ENCODE peak calls at places on chromosomes 11 and 22, in eight cellular contexts. Z, L, A, E, K, R, U and Y are unnamed samples.

GRCh38 chr11:133081020-133081419 is 451.3 kb downstream of the OPCML start:
- DNase-seq in R (no peak), K (no peak), A (no peak), L (no peak), E (no peak), Z (no peak), U (no peak), Y (no peak)

GRCh38 chr22:37162221-37163095 is 12.7 kb upstream of the IL2RB start:
- DNase-seq in K (no peak), E (no peak), L (peak), U (no peak), A (no peak), Z (no peak), R (no peak), Y (peak)

GRCh38 chr11:10930224-10930960 is 72.5 kb upstream of the ZBED5 start:
- DNase-seq in L (peak), Z (no peak), R (no peak), U (no peak), K (peak), E (no peak), A (peak), Y (no peak)

GRCh38 chr11:114348200-114349191 is 51.8 kb downstream of the C11orf71 start:
- DNase-seq in R (no peak), L (peak), E (peak), Z (peak), K (peak), A (peak), U (no peak), Y (no peak)

GRCh38 chr11:86627776-86628455 is 44.5 kb downstream of the ME3 start:
- DNase-seq in Z (no peak), E (no peak), R (no peak), L (no peak), A (no peak), K (no peak), U (no peak), Y (no peak)

GRCh38 chr11:16773981-16774710 is 35.7 kb downstream of the C11orf58 start:
- DNase-seq in R (no peak), L (no peak), U (no peak), E (no peak), Z (no peak), K (no peak), A (no peak), Y (no peak)

GRCh38 chr11:69209421-69209820 is 53.7 kb downstream of the SMIM38 start:
- DNase-seq in E (no peak), A (no peak), L (no peak), U (no peak), Z (no peak), R (peak), K (no peak), Y (no peak)

GRCh38 chr22:23218867-23219251 is 38.5 kb downstream of the BCR start:
- DNase-seq in U (no peak), K (peak), L (peak), A (peak), E (peak), Z (peak), R (no peak), Y (peak)

GRCh38 chr22:43199541-43199940 is 12.6 kb upstream of the TTLL12 start:
- DNase-seq in E (no peak), L (no peak), K (no peak), A (no peak), U (no peak), Z (no peak), R (no peak), Y (peak)

GRCh38 chr11:113896156-113896879 is 8.3 kb upstream of the HTR3B start:
- DNase-seq in K (peak), E (peak), R (no peak), U (no peak), Z (peak), L (peak), A (peak), Y (no peak)

GRCh38 chr11:26974068-26974790 is 19.7 kb upstream of the FIBIN start:
- DNase-seq in L (peak), Z (no peak), U (no peak), A (peak), K (peak), E (no peak), R (no peak), Y (no peak)

GRCh38 chr22:35552186-35552842 is 11.7 kb downstream of the RASD2 start:
- DNase-seq in E (peak), L (peak), Z (peak), R (no peak), A (no peak), U (no peak), K (no peak), Y (no peak)

GRCh38 chr22:30572840-30573593 is 1.4 kb downstream of the GAL3ST1 start:
- DNase-seq in L (no peak), A (no peak), Z (peak), E (no peak), R (no peak), U (peak), K (no peak), Y (no peak)

GRCh38 chr11:17313349-17314231 is 37.1 kb downstream of the NUCB2 start:
- DNase-seq in K (no peak), L (no peak), Z (no peak), R (no peak), U (no peak), E (no peak), A (peak), Y (no peak)